ENCODE peak calls at places on chromosome 16, in five cellular contexts. S is tibial nerve, D is uterus, R is heart left ventricle, M is HCT116. L is an unnamed sample.

GRCh38 chr16:12211870-12212690 is 235.5 kb downstream of the SNX29 start:
- DNase-seq in S (no peak), D (no peak), R (no peak), M (no peak), L (no peak)

GRCh38 chr16:13898233-13898632 is 21.7 kb upstream of the ERCC4 start:
- DNase-seq in S (no peak), D (no peak), R (no peak), M (no peak), L (no peak)

GRCh38 chr16:49250689-49251088 is 30.9 kb downstream of the CBLN1 start:
- DNase-seq in S (no peak), D (no peak), R (no peak), M (no peak), L (no peak)

GRCh38 chr16:53711390-53711789 is 7.4 kb downstream of the FTO start:
- DNase-seq in S (no peak), D (no peak), R (no peak), M (no peak), L (no peak)

GRCh38 chr16:87583453-87584131 is 18.7 kb upstream of the JPH3 start:
- DNase-seq in S (no peak), D (no peak), R (peak; percentile 50), M (no peak), L (no peak)

GRCh38 chr16:85851034-85851780 is 47.8 kb upstream of the IRF8 start:
- DNase-seq in S (no peak), D (no peak), R (peak; percentile 15), M (no peak), L (no peak)

GRCh38 chr16:15737140-15737644 is 87.1 kb downstream of the NDE1 start:
- DNase-seq in S (no peak), D (no peak), R (no peak), M (no peak), L (no peak)

GRCh38 chr16:73210686-73211085 is 162.8 kb upstream of the ZFHX3 start:
- DNase-seq in S (no peak), D (no peak), R (no peak), M (no peak), L (no peak)

GRCh38 chr16:64363039-64363438 is 758.8 kb downstream of the CDH11 start:
- DNase-seq in S (no peak), D (no peak), R (no peak), M (no peak), L (no peak)

GRCh38 chr16:58492735-58493134 is 7.2 kb upstream of the NDRG4 start:
- DNase-seq in S (no peak), D (no peak), R (no peak), M (no peak), L (peak; percentile 27)

GRCh38 chr16:21950782-21951521 is 2.2 kb upstream of the UQCRC2 start:
- DNase-seq in S (no peak), D (no peak), R (no peak), M (peak; percentile 36), L (peak; percentile 51)

GRCh38 chr16:20409398-20410152 is at the start of gene ACSM5:
- DNase-seq in S (peak; percentile 49), D (no peak), R (peak; percentile 88), M (no peak), L (no peak)

GRCh38 chr16:28998837-28999236 is 14.0 kb downstream of the LAT start:
- DNase-seq in S (no peak), D (no peak), R (no peak), M (no peak), L (no peak)

GRCh38 chr16:62256406-62256805 is 220.2 kb upstream of the CDH8 start:
- DNase-seq in S (no peak), D (no peak), R (no peak), M (no peak), L (no peak)

GRCh38 chr16:24511801-24512200 is 27.6 kb upstream of the RBBP6 start:
- DNase-seq in S (no peak), D (no peak), R (no peak), M (no peak), L (no peak)

GRCh38 chr16:86285421-86285820 is 224.9 kb upstream of the FOXF1 start:
- DNase-seq in S (no peak), D (no peak), R (no peak), M (no peak), L (no peak)

GRCh38 chr16:53882310-53882709 is 178.4 kb downstream of the FTO start:
- DNase-seq in S (no peak), D (no peak), R (no peak), M (no peak), L (no peak)

GRCh38 chr16:22353188-22353919 is 21.1 kb downstream of the CDR2 start:
- DNase-seq in S (no peak), D (no peak), R (no peak), M (peak; percentile 19), L (no peak)

GRCh38 chr16:5916711-5917191 is 819.2 kb upstream of the EEF2KMT start:
- DNase-seq in S (no peak), D (no peak), R (no peak), M (no peak), L (no peak)

GRCh38 chr16:25922438-25922837 is 230.7 kb downstream of the HS3ST4 start:
- DNase-seq in S (no peak), D (no peak), R (no peak), M (no peak), L (no peak)

GRCh38 chr16:83244057-83244456 is 563.7 kb upstream of the HSBP1 start:
- DNase-seq in S (no peak), D (no peak), R (no peak), M (no peak), L (no peak)

GRCh38 chr16:53112015-53112414 is 57.2 kb downstream of the CHD9 start:
- DNase-seq in S (no peak), D (no peak), R (no peak), M (no peak), L (peak; percentile 65)

GRCh38 chr16:74297296-74297665 is 667 bp downstream of the PSMD7 start:
- DNase-seq in S (no peak), D (no peak), R (peak; percentile 32), M (no peak), L (peak; percentile 80)

GRCh38 chr16:15810411-15810810 is 46.4 kb downstream of the MYH11 start:
- DNase-seq in S (no peak), D (no peak), R (no peak), M (no peak), L (no peak)

GRCh38 chr16:69761983-69762842 is at the start of gene WWP2:
- DNase-seq in S (peak; percentile 49), D (peak; percentile 73), R (peak; percentile 82), M (peak; percentile 49), L (peak; percentile 93)
- TF ChIP-seq POLR2A in S (peak; percentile 53), D (no peak), R (no peak), M (no peak), L (peak; percentile 88)

GRCh38 chr16:66947302-66948033 is 12.2 kb downstream of the CES2 start:
- DNase-seq in S (peak; percentile 85), D (peak; percentile 82), R (peak; percentile 75), M (peak; percentile 81), L (peak; percentile 90)
- TF ChIP-seq POLR2A in S (no peak), D (no peak), R (no peak), M (no peak), L (no peak)

DNA sequence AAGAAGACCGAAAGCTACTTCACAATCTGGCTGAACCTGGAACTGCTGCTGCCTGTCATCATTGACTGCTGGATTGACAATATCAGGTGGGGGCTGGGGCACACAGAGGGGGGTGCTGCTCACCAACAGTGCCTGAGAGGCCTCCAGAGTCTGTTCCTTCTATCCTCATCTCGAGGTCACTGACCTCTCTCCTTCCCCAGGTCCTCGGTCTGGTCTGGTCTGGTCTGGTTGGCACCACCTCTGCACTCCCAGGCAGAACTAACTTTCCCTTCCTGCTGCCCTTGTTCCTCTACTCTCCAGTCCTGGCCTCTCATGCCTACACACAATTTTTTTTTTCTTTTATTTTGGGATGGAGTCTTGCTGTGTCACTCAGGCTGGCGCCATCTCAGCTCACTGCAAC is 4.2 kb downstream of the PLA2G15 start:
- DNase-seq in S (no peak), D (no peak), R (no peak), M (no peak), L (no peak)
- TF ChIP-seq POLR2A in S (no peak), D (no peak), R (no peak), M (no peak), L (no peak)

DNA sequence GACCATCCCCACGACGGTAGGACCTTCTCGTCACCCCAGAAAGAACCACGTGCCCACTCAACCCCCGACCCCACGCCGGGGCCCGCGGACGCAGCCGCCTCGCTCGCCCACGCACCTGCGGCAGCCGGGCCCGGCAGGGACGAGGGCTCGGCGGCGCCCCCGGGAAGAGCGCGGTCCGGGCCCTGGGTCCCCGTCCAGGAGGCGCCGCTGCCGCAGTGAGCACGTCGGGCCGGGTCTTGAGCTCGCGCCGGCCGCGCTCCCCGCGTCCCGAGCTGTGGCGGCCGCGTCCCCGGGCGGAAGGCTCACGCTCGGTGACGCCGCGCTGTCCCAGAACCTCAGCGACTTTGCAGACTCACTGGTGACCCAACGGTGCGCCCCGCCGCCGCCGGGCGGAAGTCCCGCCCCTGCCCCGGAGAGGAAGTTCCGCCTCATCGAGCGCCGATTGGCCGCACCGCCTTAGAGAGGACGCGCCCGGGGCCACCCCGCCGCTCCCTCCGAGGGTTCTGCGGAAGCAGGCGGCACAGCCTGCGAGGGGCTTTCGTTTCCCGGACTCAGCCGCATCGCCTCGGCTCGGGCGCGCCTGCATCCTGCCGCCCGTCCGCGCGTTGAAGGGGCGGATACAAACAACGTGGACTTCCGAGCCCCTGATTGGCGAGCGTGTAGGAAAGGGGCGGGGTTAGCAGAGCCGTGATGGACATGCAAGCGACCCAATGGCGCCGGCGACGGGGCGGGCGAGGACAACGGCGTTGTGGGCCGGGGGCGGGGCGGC is 793 bp upstream of the RAB40C start:
- DNase-seq in S (peak; percentile 96), D (peak; percentile 97), R (peak; percentile 98), M (peak; percentile 75), L (peak; percentile 99)
- TF ChIP-seq POLR2A in S (peak; percentile 79), D (peak; percentile 70), R (peak; percentile 47), M (peak; percentile 34), L (peak; percentile 91)

GRCh38 chr16:57478396-57479024 is 7.8 kb downstream of the DOK4 start:
- DNase-seq in S (no peak), D (no peak), R (no peak), M (no peak), L (no peak)

GRCh38 chr16:57480127-57480753 is 6.1 kb downstream of the DOK4 start:
- DNase-seq in S (no peak), D (peak; percentile 68), R (peak; percentile 78), M (no peak), L (no peak)

GRCh38 chr16:57480754-57481230 is 5.5 kb downstream of the DOK4 start:
- DNase-seq in S (no peak), D (no peak), R (no peak), M (no peak), L (no peak)

GRCh38 chr16:57479043-57479421 is 7.3 kb downstream of the DOK4 start:
- DNase-seq in S (no peak), D (no peak), R (no peak), M (no peak), L (no peak)

GRCh38 chr16:57479422-57480126 is 6.7 kb downstream of the DOK4 start:
- DNase-seq in S (no peak), D (peak; percentile 61), R (peak; percentile 72), M (no peak), L (no peak)
- TF ChIP-seq POLR2A in S (no peak), D (no peak), R (no peak), M (no peak), L (no peak)